ENCODE peak calls at places on chromosomes 6 and 20, in four cellular contexts. Z is fibroblast of pulmonary artery, J is DMS79 treated with DMSO at 0.1 percent for 48 hours, B is astrocyte of the cerebellum. V is an unnamed sample.
A peak's percentile ranks its signal among the peaks of the same experiment; 100 is the strongest.

GRCh38 chr6:139418426-139419132 is 44.1 kb upstream of the CITED2 start:
- DNase-seq in Z (no peak), J (no peak), B (no peak), V (no peak)

GRCh38 chr6:45898941-45899682 is 116.5 kb downstream of the CLIC5 start:
- DNase-seq in Z (no peak), J (no peak), B (no peak), V (no peak)

GRCh38 chr20:15475483-15475882 is 1097.8 kb downstream of the KIF16B start:
- DNase-seq in Z (no peak), J (no peak), B (no peak), V (peak; percentile 78)

GRCh38 chr20:35870541-35871307 is 83.6 kb downstream of the SCAND1 start:
- DNase-seq in Z (no peak), J (no peak), B (no peak), V (no peak)

GRCh38 chr6:149513915-149514314 is 29.1 kb upstream of the ZC3H12D start:
- DNase-seq in Z (no peak), J (no peak), B (no peak), V (no peak)

GRCh38 chr6:26534681-26535465 is 3.3 kb upstream of the HMGN4 start:
- DNase-seq in Z (no peak), J (no peak), B (no peak), V (no peak)

GRCh38 chr6:32397252-32397920 is 9.6 kb downstream of the BTNL2 start:
- DNase-seq in Z (no peak), J (no peak), B (no peak), V (no peak)

GRCh38 chr6:11705069-11705468 is 73.5 kb downstream of the ADTRP start:
- DNase-seq in Z (no peak), J (no peak), B (no peak), V (no peak)

GRCh38 chr6:36120979-36121706 is 9.2 kb upstream of the MAPK13 start:
- DNase-seq in Z (peak; percentile 61), J (no peak), B (no peak), V (no peak)

GRCh38 chr6:7978736-7979135 is 68.1 kb upstream of the TXNDC5 start:
- DNase-seq in Z (no peak), J (peak; percentile 0), B (peak; percentile 64), V (no peak)

GRCh38 chr6:144712541-144712940 is 427.4 kb downstream of the UTRN start:
- DNase-seq in Z (peak; percentile 23), J (no peak), B (peak; percentile 8), V (no peak)

GRCh38 chr6:16769131-16769985 is 8.1 kb upstream of the ATXN1 start:
- DNase-seq in Z (peak; percentile 85), J (no peak), B (peak; percentile 78), V (no peak)

GRCh38 chr20:47888351-47888750 is 103.1 kb upstream of the SULF2 start:
- DNase-seq in Z (no peak), J (no peak), B (no peak), V (no peak)

GRCh38 chr6:4113623-4114022 is 21.8 kb downstream of the ECI2 start:
- DNase-seq in Z (no peak), J (no peak), B (no peak), V (no peak)

GRCh38 chr20:12171927-12172581 is 254.4 kb downstream of the BTBD3 start:
- DNase-seq in Z (peak; percentile 92), J (peak; percentile 91), B (peak; percentile 93), V (peak; percentile 95)

GRCh38 chr20:38149880-38150594 is 15.0 kb downstream of the TGM2 start:
- DNase-seq in Z (no peak), J (no peak), B (no peak), V (no peak)

GRCh38 chr6:113181164-113181563 is 676.0 kb upstream of the MARCKS start:
- DNase-seq in Z (no peak), J (peak; percentile 83), B (no peak), V (no peak)

GRCh38 chr6:5215181-5215580 is 45.6 kb downstream of the LYRM4 start:
- DNase-seq in Z (peak; percentile 44), J (peak; percentile 56), B (no peak), V (no peak)

GRCh38 chr6:44789790-44790189 is 402.3 kb downstream of the CDC5L start:
- DNase-seq in Z (no peak), J (no peak), B (no peak), V (no peak)

GRCh38 chr6:145704153-145704781 is 31.1 kb downstream of the EPM2A start:
- DNase-seq in Z (peak; percentile 59), J (no peak), B (no peak), V (peak; percentile 24)

GRCh38 chr6:26594730-26595632 is 1.8 kb upstream of the ABT1 start:
- DNase-seq in Z (peak; percentile 60), J (no peak), B (no peak), V (peak; percentile 6)

GRCh38 chr6:67252663-67253062 is 1382.4 kb upstream of the ADGRB3 start:
- DNase-seq in Z (no peak), J (no peak), B (no peak), V (peak; percentile 7)

GRCh38 chr20:13464702-13465101 is 174.0 kb downstream of the TASP1 start:
- DNase-seq in Z (no peak), J (no peak), B (no peak), V (no peak)

GRCh38 chr20:31698803-31699718 is 23.6 kb downstream of the BCL2L1 start:
- DNase-seq in Z (peak; percentile 93), J (peak; percentile 98), B (peak; percentile 85), V (no peak)

GRCh38 chr20:63027425-63028389 is 20.9 kb upstream of the BHLHE23 start:
- DNase-seq in Z (no peak), J (peak; percentile 75), B (no peak), V (peak; percentile 37)